ENCODE peak calls at places on chromosomes 11 and 22, in seven cellular contexts. P, R, S, A, W, F and L are unnamed samples.
A peak's percentile ranks its signal among the peaks of the same experiment; 100 is the strongest.

GRCh38 chr22:32564170-32565001 is 89.8 kb downstream of the FBXO7 start:
- DNase-seq in P (peak; percentile 50), R (peak; percentile 29), S (peak; percentile 68), A (no peak), W (no peak), F (no peak), L (no peak)

GRCh38 chr11:117833401-117833891 is 8.9 kb upstream of the FXYD2 start:
- DNase-seq in P (peak; percentile 81), R (no peak), S (no peak), A (no peak), W (no peak), F (peak; percentile 69), L (no peak)

GRCh38 chr11:64755681-64756361 is 4.0 kb downstream of the PYGM start:
- DNase-seq in P (no peak), R (no peak), S (no peak), A (no peak), W (no peak), F (peak; percentile 71), L (no peak)

GRCh38 chr11:1939006-1939626 is 8.0 kb upstream of the MRPL23 start:
- DNase-seq in P (peak; percentile 59), R (peak; percentile 29), S (no peak), A (no peak), W (no peak), F (peak; percentile 39), L (no peak)

GRCh38 chr22:19233189-19233661 is 54.7 kb upstream of the SLC25A1 start:
- DNase-seq in P (no peak), R (no peak), S (no peak), A (no peak), W (no peak), F (no peak), L (no peak)

GRCh38 chr11:28702871-28703270 is 594.7 kb downstream of the METTL15 start:
- DNase-seq in P (no peak), R (no peak), S (no peak), A (no peak), W (no peak), F (no peak), L (no peak)

GRCh38 chr11:5452712-5453111 is 3.6 kb downstream of the OR51I2 start:
- DNase-seq in P (no peak), R (no peak), S (no peak), A (no peak), W (no peak), F (no peak), L (no peak)

GRCh38 chr11:60129853-60130252 is 41.4 kb downstream of the MS4A2 start:
- DNase-seq in P (no peak), R (no peak), S (no peak), A (no peak), W (no peak), F (no peak), L (no peak)

GRCh38 chr22:18010263-18010662 is 14.1 kb downstream of the MICAL3 start:
- DNase-seq in P (no peak), R (no peak), S (no peak), A (no peak), W (no peak), F (no peak), L (no peak)

GRCh38 chr11:132123449-132123848 is 753.0 kb downstream of the NTM start:
- DNase-seq in P (no peak), R (no peak), S (no peak), A (no peak), W (no peak), F (no peak), L (no peak)

GRCh38 chr11:14642873-14643696 is 519 bp upstream of the PDE3B start:
- DNase-seq in P (no peak), R (no peak), S (no peak), A (no peak), W (no peak), F (peak; percentile 76), L (peak; percentile 1)

GRCh38 chr11:14643697-14644395 is at the start of gene PDE3B:
- DNase-seq in P (peak; percentile 68), R (peak; percentile 70), S (no peak), A (no peak), W (no peak), F (peak; percentile 95), L (peak; percentile 73)

GRCh38 chr11:14645247-14645912 is 1.8 kb downstream of the PDE3B start:
- DNase-seq in P (no peak), R (peak; percentile 44), S (no peak), A (no peak), W (no peak), F (no peak), L (no peak)

GRCh38 chr11:14645985-14646900 is 2.6 kb downstream of the PDE3B start:
- DNase-seq in P (no peak), R (peak; percentile 28), S (no peak), A (no peak), W (no peak), F (no peak), L (no peak)

DNA sequence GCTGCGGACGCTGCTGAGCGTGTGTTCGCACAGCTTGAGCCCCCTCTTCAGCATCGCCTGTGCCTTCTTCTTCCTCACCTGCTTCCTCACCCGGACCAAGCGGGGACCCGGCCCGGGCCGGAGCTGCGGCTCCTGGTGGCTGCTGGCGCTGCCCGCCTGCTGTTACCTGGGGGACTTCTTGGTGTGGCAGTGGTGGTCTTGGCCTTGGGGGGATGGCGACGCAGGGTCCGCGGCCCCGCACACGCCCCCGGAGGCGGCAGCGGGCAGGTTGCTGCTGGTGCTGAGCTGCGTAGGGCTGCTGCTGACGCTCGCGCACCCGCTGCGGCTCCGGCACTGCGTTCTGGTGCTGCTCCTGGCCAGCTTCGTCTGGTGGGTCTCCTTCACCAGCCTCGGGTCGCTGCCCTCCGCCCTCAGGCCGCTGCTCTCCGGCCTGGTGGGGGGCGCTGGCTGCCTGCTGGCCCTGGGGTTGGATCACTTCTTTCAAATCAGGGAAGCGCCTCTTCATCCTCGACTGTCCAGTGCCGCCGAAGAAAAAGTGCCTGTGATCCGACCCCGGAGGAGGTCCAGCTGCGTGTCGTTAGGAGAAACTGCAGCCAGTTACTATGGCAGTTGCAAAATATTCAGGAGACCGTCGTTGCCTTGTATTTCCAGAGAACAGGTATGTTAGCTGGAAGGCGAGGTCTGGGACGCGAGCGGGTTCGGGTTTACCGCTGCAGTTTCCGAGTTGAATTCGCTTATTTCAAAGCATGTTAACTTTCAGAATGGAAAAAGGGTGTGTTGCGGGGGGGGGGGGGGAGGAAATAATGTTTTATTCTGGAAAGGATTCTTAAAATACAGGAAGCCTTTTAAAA is 1.0 kb downstream of the PDE3B start:
- DNase-seq in P (peak; percentile 18), R (peak; percentile 41), S (no peak), A (no peak), W (no peak), F (peak; percentile 92), L (peak; percentile 35)
- TF ChIP-seq CTCF in P (no peak), R (peak; percentile 17), S (no peak), A (no peak), W (no peak), F (peak; percentile 21), L (no peak)

GRCh38 chr11:128903248-128904041 is 12.3 kb downstream of the KCNJ5 start:
- DNase-seq in P (peak; percentile 25), R (no peak), S (no peak), A (no peak), W (no peak), F (no peak), L (no peak)

GRCh38 chr11:128906185-128907065 is 15.3 kb downstream of the KCNJ5 start:
- DNase-seq in P (no peak), R (no peak), S (no peak), A (no peak), W (no peak), F (no peak), L (no peak)

GRCh38 chr11:128904303-128904871 is 13.2 kb downstream of the KCNJ5 start:
- DNase-seq in P (no peak), R (no peak), S (no peak), A (no peak), W (no peak), F (no peak), L (no peak)

GRCh38 chr11:128904872-128905344 is 13.8 kb downstream of the KCNJ5 start:
- DNase-seq in P (peak; percentile 32), R (no peak), S (no peak), A (no peak), W (no peak), F (peak; percentile 83), L (no peak)

DNA sequence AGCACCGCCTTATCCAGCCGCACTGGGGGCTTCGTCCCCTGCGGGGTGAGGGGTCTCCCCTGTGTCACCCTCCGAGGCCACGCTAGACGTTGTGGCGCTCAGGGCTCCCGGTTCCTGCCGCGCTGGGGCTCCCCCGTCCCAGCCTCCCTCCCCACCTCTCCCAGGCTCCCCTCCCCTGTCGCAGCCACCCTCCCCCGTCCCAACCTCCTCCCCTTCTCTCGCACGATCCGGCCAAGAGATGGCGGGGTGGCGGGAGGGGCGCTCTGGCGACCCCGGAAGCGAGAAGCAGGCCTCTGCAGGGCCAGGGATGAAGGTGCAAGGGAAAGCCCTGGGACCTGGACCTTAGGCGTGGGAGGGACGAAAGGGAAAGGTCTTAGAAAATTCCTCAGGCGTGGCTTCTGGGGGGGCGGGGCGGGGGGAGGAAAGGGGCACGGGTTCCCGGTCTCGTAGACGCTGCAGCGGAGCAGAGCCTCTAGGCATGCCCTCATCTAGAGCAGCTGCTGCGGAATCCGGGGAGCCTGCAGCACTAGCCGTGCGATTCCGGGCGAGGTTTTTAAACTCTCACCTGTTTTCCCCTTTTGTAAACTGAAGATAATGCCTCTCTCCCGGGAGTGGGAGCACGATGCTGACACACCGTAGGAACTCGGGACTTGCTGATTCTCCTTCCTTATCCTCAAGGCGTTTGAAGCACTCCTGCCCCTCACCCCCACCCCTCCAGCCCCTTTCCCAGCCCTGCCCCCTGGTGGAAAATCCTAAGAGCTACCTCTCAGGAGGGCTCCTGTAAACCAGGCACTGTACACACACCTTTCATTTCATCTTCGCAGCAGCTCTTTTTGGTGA is 14.4 kb downstream of the KCNJ5 start:
- DNase-seq in P (peak; percentile 27), R (peak; percentile 38), S (peak; percentile 4), A (no peak), W (no peak), F (no peak), L (no peak)
- TF ChIP-seq CTCF in P (no peak), R (peak; percentile 45), S (peak; percentile 78), A (peak; percentile 46), W (peak; percentile 49), F (no peak), L (peak; percentile 66)

GRCh38 chr11:44130751-44131150 is 35.3 kb downstream of the EXT2 start:
- DNase-seq in P (no peak), R (no peak), S (no peak), A (no peak), W (no peak), F (no peak), L (no peak)
- TF ChIP-seq CTCF in P (peak; percentile 9), R (no peak), S (no peak), A (no peak), W (no peak), F (no peak), L (no peak)

DNA sequence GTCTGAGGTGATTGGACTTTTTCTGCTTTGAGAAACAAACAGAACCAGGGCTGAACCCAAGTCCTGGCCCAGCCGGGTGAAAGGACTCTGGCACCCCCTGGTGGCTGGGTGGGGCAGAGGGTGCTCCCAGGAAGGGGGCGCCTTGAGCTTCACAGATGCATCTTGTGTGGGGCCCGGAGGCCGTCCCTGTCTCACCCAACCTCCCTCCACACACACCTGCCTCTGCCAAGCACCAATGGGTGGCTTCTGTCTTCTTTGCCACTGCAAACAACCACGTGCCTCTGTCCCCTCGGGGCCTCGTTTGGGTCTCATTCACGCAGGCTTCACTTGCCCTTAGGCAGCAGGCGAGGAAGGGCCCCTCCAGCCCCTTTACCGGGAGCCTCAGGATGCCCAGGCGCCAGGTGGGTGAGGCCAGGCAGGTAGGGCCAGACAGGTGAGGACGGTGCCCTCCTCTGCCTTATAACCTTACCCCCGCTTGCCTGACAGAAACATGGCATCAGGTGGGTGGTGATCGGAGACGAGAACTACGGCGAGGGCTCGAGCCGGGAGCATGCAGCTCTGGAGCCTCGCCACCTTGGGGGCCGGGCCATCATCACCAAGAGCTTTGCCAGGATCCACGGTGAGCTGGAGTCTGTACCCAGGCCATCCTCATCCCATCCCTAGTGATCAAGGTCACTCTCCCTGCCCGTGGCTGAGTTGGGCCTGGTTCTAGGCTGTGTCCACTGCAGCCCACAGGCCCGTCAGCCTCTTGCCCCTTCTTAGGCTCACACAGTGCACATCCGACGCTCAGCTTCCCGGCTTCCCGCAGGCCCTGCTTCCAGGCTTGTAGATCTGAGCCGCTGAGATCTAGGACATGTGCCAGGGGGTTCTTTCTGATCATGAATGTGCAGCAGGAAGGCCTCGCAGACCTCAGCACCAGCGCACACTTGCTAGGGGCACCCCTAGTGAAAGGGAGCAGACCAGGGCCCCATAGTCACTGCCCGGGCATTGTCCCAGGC is 17.2 kb downstream of the POLR3H start:
- DNase-seq in P (peak; percentile 60), R (peak; percentile 46), S (no peak), A (no peak), W (no peak), F (peak; percentile 90), L (peak; percentile 42)
- TF ChIP-seq CTCF in P (peak; percentile 86), R (peak; percentile 82), S (peak; percentile 95), A (peak; percentile 88), W (peak; percentile 86), F (peak; percentile 75), L (peak; percentile 80)